ENCODE peak calls at places on chromosomes 3 and 15, in ten cellular contexts. L, V, R, K, S, U, C, O, Q and Z are unnamed samples.

GRCh38 chr3:15783361-15783969 is 14.3 kb downstream of the ANKRD28 start:
- DNase-seq in L (no peak), V (no peak), R (no peak), K (no peak), S (no peak), U (no peak), C (no peak), O (peak), Q (no peak), Z (no peak)

GRCh38 chr15:82851981-82852511 is 42.6 kb downstream of the WHAMM start:
- DNase-seq in L (no peak), V (no peak), R (no peak), K (no peak), S (no peak), U (no peak), C (no peak), O (peak), Q (no peak), Z (no peak)

GRCh38 chr3:5275529-5275928 is 88.0 kb downstream of the EDEM1 start:
- DNase-seq in L (no peak), V (no peak), R (no peak), K (no peak), S (no peak), U (no peak), C (peak), O (no peak), Q (no peak), Z (no peak)

GRCh38 chr3:13120928-13121552 is 47.8 kb upstream of the IQSEC1 start:
- DNase-seq in L (no peak), V (no peak), R (no peak), K (no peak), S (no peak), U (no peak), C (peak), O (no peak), Q (no peak), Z (no peak)

GRCh38 chr3:128969993-128970740 is 23.7 kb downstream of the CFAP92 start:
- DNase-seq in L (no peak), V (peak), R (peak), K (peak), S (peak), U (peak), C (peak), O (peak), Q (peak), Z (peak)

GRCh38 chr15:100572362-100572983 is 29.5 kb downstream of the LINS1 start:
- DNase-seq in L (no peak), V (no peak), R (no peak), K (no peak), S (peak), U (no peak), C (no peak), O (peak), Q (no peak), Z (no peak)

GRCh38 chr3:188489639-188490405 is 335.9 kb downstream of the LPP start:
- DNase-seq in L (no peak), V (no peak), R (no peak), K (no peak), S (no peak), U (no peak), C (peak), O (peak), Q (no peak), Z (no peak)

GRCh38 chr3:177885063-177885462 is 651.2 kb upstream of the KCNMB2 start:
- DNase-seq in L (no peak), V (no peak), R (no peak), K (no peak), S (no peak), U (no peak), C (no peak), O (no peak), Q (no peak), Z (no peak)

GRCh38 chr3:46427929-46428833 is 21.1 kb downstream of the CCRL2 start:
- DNase-seq in L (no peak), V (no peak), R (peak), K (no peak), S (no peak), U (no peak), C (no peak), O (peak), Q (no peak), Z (no peak)

GRCh38 chr3:124700880-124701684 is 29.2 kb upstream of the UMPS start:
- DNase-seq in L (no peak), V (peak), R (no peak), K (no peak), S (no peak), U (no peak), C (peak), O (peak), Q (no peak), Z (no peak)

GRCh38 chr15:39269352-39269751 is 311.5 kb upstream of the THBS1 start:
- DNase-seq in L (no peak), V (no peak), R (no peak), K (no peak), S (peak), U (no peak), C (no peak), O (no peak), Q (no peak), Z (no peak)